ENCODE peak calls at places on chromosomes 7 and 10, in nine cellular contexts. One of them, this sample, is unnamed.

GRCh38 chr7:92567460-92567859 is 22.7 kb downstream of the FAM133B start:
- DNase-seq in stimulated activated CD4-positive, alpha-beta T cell treated with anti-CD3 and anti-CD28 coated beads, Interleukin-4, amount 100 ng/mL, for 24 hours: no peak
- DNase-seq in tibial artery: no peak
- DNase-seq in esophagus muscularis mucosa: no peak
- DNase-seq in iPS-NIHi11: no peak
- DNase-seq in activated naive CD8-positive, alpha-beta T cell treated with anti-CD3 and anti-CD28 coated beads, Interleukin-2, amount 50 U/mL, for 16 hours: no peak
- DNase-seq in AG09309: no peak
- DNase-seq in nephron progenitor cell: no peak
- DNase-seq in ovary: no peak
- DNase-seq in this sample: no peak

GRCh38 chr10:112299456-112299855 is 16.3 kb downstream of the TECTB start:
- DNase-seq in stimulated activated CD4-positive, alpha-beta T cell treated with anti-CD3 and anti-CD28 coated beads, Interleukin-4, amount 100 ng/mL, for 24 hours: no peak
- DNase-seq in tibial artery: no peak
- DNase-seq in esophagus muscularis mucosa: no peak
- DNase-seq in iPS-NIHi11: no peak
- DNase-seq in activated naive CD8-positive, alpha-beta T cell treated with anti-CD3 and anti-CD28 coated beads, Interleukin-2, amount 50 U/mL, for 16 hours: no peak
- DNase-seq in AG09309: no peak
- DNase-seq in nephron progenitor cell: no peak
- DNase-seq in ovary: no peak
- DNase-seq in this sample: no peak

GRCh38 chr7:106365252-106366005 is 80.6 kb upstream of the NAMPT start:
- DNase-seq in stimulated activated CD4-positive, alpha-beta T cell treated with anti-CD3 and anti-CD28 coated beads, Interleukin-4, amount 100 ng/mL, for 24 hours: peak; percentile 28
- DNase-seq in tibial artery: no peak
- DNase-seq in esophagus muscularis mucosa: peak; percentile 68
- DNase-seq in iPS-NIHi11: no peak
- DNase-seq in activated naive CD8-positive, alpha-beta T cell treated with anti-CD3 and anti-CD28 coated beads, Interleukin-2, amount 50 U/mL, for 16 hours: no peak
- DNase-seq in AG09309: no peak
- DNase-seq in nephron progenitor cell: no peak
- DNase-seq in ovary: no peak
- DNase-seq in this sample: no peak

GRCh38 chr7:94338921-94339371 is 55.7 kb upstream of the COL1A2 start:
- DNase-seq in stimulated activated CD4-positive, alpha-beta T cell treated with anti-CD3 and anti-CD28 coated beads, Interleukin-4, amount 100 ng/mL, for 24 hours: no peak
- DNase-seq in tibial artery: no peak
- DNase-seq in esophagus muscularis mucosa: no peak
- DNase-seq in iPS-NIHi11: no peak
- DNase-seq in activated naive CD8-positive, alpha-beta T cell treated with anti-CD3 and anti-CD28 coated beads, Interleukin-2, amount 50 U/mL, for 16 hours: no peak
- DNase-seq in AG09309: peak; percentile 46
- DNase-seq in nephron progenitor cell: no peak
- DNase-seq in ovary: no peak
- DNase-seq in this sample: no peak

GRCh38 chr10:124898493-124898892 is 43.4 kb upstream of the ZRANB1 start:
- DNase-seq in stimulated activated CD4-positive, alpha-beta T cell treated with anti-CD3 and anti-CD28 coated beads, Interleukin-4, amount 100 ng/mL, for 24 hours: no peak
- DNase-seq in tibial artery: peak; percentile 19
- DNase-seq in esophagus muscularis mucosa: no peak
- DNase-seq in iPS-NIHi11: peak; percentile 23
- DNase-seq in activated naive CD8-positive, alpha-beta T cell treated with anti-CD3 and anti-CD28 coated beads, Interleukin-2, amount 50 U/mL, for 16 hours: no peak
- DNase-seq in AG09309: no peak
- DNase-seq in nephron progenitor cell: no peak
- DNase-seq in ovary: no peak
- DNase-seq in this sample: no peak

GRCh38 chr10:119859422-119860258 is 13.0 kb downstream of the MCMBP start:
- DNase-seq in stimulated activated CD4-positive, alpha-beta T cell treated with anti-CD3 and anti-CD28 coated beads, Interleukin-4, amount 100 ng/mL, for 24 hours: no peak
- DNase-seq in tibial artery: no peak
- DNase-seq in esophagus muscularis mucosa: no peak
- DNase-seq in iPS-NIHi11: no peak
- DNase-seq in activated naive CD8-positive, alpha-beta T cell treated with anti-CD3 and anti-CD28 coated beads, Interleukin-2, amount 50 U/mL, for 16 hours: no peak
- DNase-seq in AG09309: no peak
- DNase-seq in nephron progenitor cell: no peak
- DNase-seq in ovary: no peak
- DNase-seq in this sample: no peak

GRCh38 chr10:76732306-76732705 is 905.3 kb downstream of the KCNMA1 start:
- DNase-seq in stimulated activated CD4-positive, alpha-beta T cell treated with anti-CD3 and anti-CD28 coated beads, Interleukin-4, amount 100 ng/mL, for 24 hours: no peak
- DNase-seq in tibial artery: no peak
- DNase-seq in esophagus muscularis mucosa: no peak
- DNase-seq in iPS-NIHi11: no peak
- DNase-seq in activated naive CD8-positive, alpha-beta T cell treated with anti-CD3 and anti-CD28 coated beads, Interleukin-2, amount 50 U/mL, for 16 hours: no peak
- DNase-seq in AG09309: no peak
- DNase-seq in nephron progenitor cell: no peak
- DNase-seq in ovary: no peak
- DNase-seq in this sample: no peak

GRCh38 chr10:184911-185310 is 49.7 kb downstream of the ZMYND11 start:
- DNase-seq in stimulated activated CD4-positive, alpha-beta T cell treated with anti-CD3 and anti-CD28 coated beads, Interleukin-4, amount 100 ng/mL, for 24 hours: no peak
- DNase-seq in tibial artery: no peak
- DNase-seq in esophagus muscularis mucosa: no peak
- DNase-seq in iPS-NIHi11: no peak
- DNase-seq in activated naive CD8-positive, alpha-beta T cell treated with anti-CD3 and anti-CD28 coated beads, Interleukin-2, amount 50 U/mL, for 16 hours: no peak
- DNase-seq in AG09309: no peak
- DNase-seq in nephron progenitor cell: no peak
- DNase-seq in ovary: no peak
- DNase-seq in this sample: no peak

GRCh38 chr10:108167766-108168165 is 1003.3 kb upstream of the SORCS1 start:
- DNase-seq in stimulated activated CD4-positive, alpha-beta T cell treated with anti-CD3 and anti-CD28 coated beads, Interleukin-4, amount 100 ng/mL, for 24 hours: no peak
- DNase-seq in tibial artery: no peak
- DNase-seq in esophagus muscularis mucosa: no peak
- DNase-seq in iPS-NIHi11: no peak
- DNase-seq in activated naive CD8-positive, alpha-beta T cell treated with anti-CD3 and anti-CD28 coated beads, Interleukin-2, amount 50 U/mL, for 16 hours: no peak
- DNase-seq in AG09309: no peak
- DNase-seq in nephron progenitor cell: no peak
- DNase-seq in ovary: no peak
- DNase-seq in this sample: no peak

GRCh38 chr10:12726971-12727831 is 274.3 kb downstream of the CCDC3 start:
- DNase-seq in stimulated activated CD4-positive, alpha-beta T cell treated with anti-CD3 and anti-CD28 coated beads, Interleukin-4, amount 100 ng/mL, for 24 hours: peak; percentile 33
- DNase-seq in tibial artery: no peak
- DNase-seq in esophagus muscularis mucosa: no peak
- DNase-seq in iPS-NIHi11: no peak
- DNase-seq in activated naive CD8-positive, alpha-beta T cell treated with anti-CD3 and anti-CD28 coated beads, Interleukin-2, amount 50 U/mL, for 16 hours: no peak
- DNase-seq in AG09309: no peak
- DNase-seq in nephron progenitor cell: no peak
- DNase-seq in ovary: no peak
- DNase-seq in this sample: no peak

GRCh38 chr7:122311280-122311679 is 6.7 kb upstream of the FEZF1 start:
- DNase-seq in stimulated activated CD4-positive, alpha-beta T cell treated with anti-CD3 and anti-CD28 coated beads, Interleukin-4, amount 100 ng/mL, for 24 hours: no peak
- DNase-seq in tibial artery: no peak
- DNase-seq in esophagus muscularis mucosa: no peak
- DNase-seq in iPS-NIHi11: peak; percentile 34
- DNase-seq in activated naive CD8-positive, alpha-beta T cell treated with anti-CD3 and anti-CD28 coated beads, Interleukin-2, amount 50 U/mL, for 16 hours: no peak
- DNase-seq in AG09309: no peak
- DNase-seq in nephron progenitor cell: peak; percentile 29
- DNase-seq in ovary: no peak
- DNase-seq in this sample: no peak

GRCh38 chr7:33757050-33757449 is 148.3 kb upstream of the BMPER start:
- DNase-seq in stimulated activated CD4-positive, alpha-beta T cell treated with anti-CD3 and anti-CD28 coated beads, Interleukin-4, amount 100 ng/mL, for 24 hours: no peak
- DNase-seq in tibial artery: no peak
- DNase-seq in esophagus muscularis mucosa: no peak
- DNase-seq in iPS-NIHi11: no peak
- DNase-seq in activated naive CD8-positive, alpha-beta T cell treated with anti-CD3 and anti-CD28 coated beads, Interleukin-2, amount 50 U/mL, for 16 hours: no peak
- DNase-seq in AG09309: no peak
- DNase-seq in nephron progenitor cell: no peak
- DNase-seq in ovary: no peak
- DNase-seq in this sample: no peak

GRCh38 chr7:44060948-44061644 is 4.3 kb downstream of the PGAM2 start:
- DNase-seq in stimulated activated CD4-positive, alpha-beta T cell treated with anti-CD3 and anti-CD28 coated beads, Interleukin-4, amount 100 ng/mL, for 24 hours: no peak
- DNase-seq in tibial artery: peak; percentile 47
- DNase-seq in esophagus muscularis mucosa: no peak
- DNase-seq in iPS-NIHi11: no peak
- DNase-seq in activated naive CD8-positive, alpha-beta T cell treated with anti-CD3 and anti-CD28 coated beads, Interleukin-2, amount 50 U/mL, for 16 hours: no peak
- DNase-seq in AG09309: no peak
- DNase-seq in nephron progenitor cell: no peak
- DNase-seq in ovary: peak; percentile 16
- DNase-seq in this sample: no peak

GRCh38 chr10:67760272-67760671 is 64.3 kb upstream of the CTNNA3 start:
- DNase-seq in stimulated activated CD4-positive, alpha-beta T cell treated with anti-CD3 and anti-CD28 coated beads, Interleukin-4, amount 100 ng/mL, for 24 hours: no peak
- DNase-seq in tibial artery: no peak
- DNase-seq in esophagus muscularis mucosa: no peak
- DNase-seq in iPS-NIHi11: no peak
- DNase-seq in activated naive CD8-positive, alpha-beta T cell treated with anti-CD3 and anti-CD28 coated beads, Interleukin-2, amount 50 U/mL, for 16 hours: no peak
- DNase-seq in AG09309: no peak
- DNase-seq in nephron progenitor cell: no peak
- DNase-seq in ovary: no peak
- DNase-seq in this sample: no peak

GRCh38 chr7:134601459-134601858 is 45.2 kb upstream of the BPGM start:
- DNase-seq in stimulated activated CD4-positive, alpha-beta T cell treated with anti-CD3 and anti-CD28 coated beads, Interleukin-4, amount 100 ng/mL, for 24 hours: no peak
- DNase-seq in tibial artery: no peak
- DNase-seq in esophagus muscularis mucosa: no peak
- DNase-seq in iPS-NIHi11: no peak
- DNase-seq in activated naive CD8-positive, alpha-beta T cell treated with anti-CD3 and anti-CD28 coated beads, Interleukin-2, amount 50 U/mL, for 16 hours: no peak
- DNase-seq in AG09309: no peak
- DNase-seq in nephron progenitor cell: peak; percentile 8
- DNase-seq in ovary: no peak
- DNase-seq in this sample: no peak

GRCh38 chr10:1538531-1539061 is 198.7 kb downstream of the ADARB2 start:
- DNase-seq in stimulated activated CD4-positive, alpha-beta T cell treated with anti-CD3 and anti-CD28 coated beads, Interleukin-4, amount 100 ng/mL, for 24 hours: no peak
- DNase-seq in tibial artery: no peak
- DNase-seq in esophagus muscularis mucosa: no peak
- DNase-seq in iPS-NIHi11: no peak
- DNase-seq in activated naive CD8-positive, alpha-beta T cell treated with anti-CD3 and anti-CD28 coated beads, Interleukin-2, amount 50 U/mL, for 16 hours: no peak
- DNase-seq in AG09309: no peak
- DNase-seq in nephron progenitor cell: no peak
- DNase-seq in ovary: no peak
- DNase-seq in this sample: no peak

GRCh38 chr7:93055543-93056107 is 62.2 kb downstream of the SAMD9 start:
- DNase-seq in stimulated activated CD4-positive, alpha-beta T cell treated with anti-CD3 and anti-CD28 coated beads, Interleukin-4, amount 100 ng/mL, for 24 hours: no peak
- DNase-seq in tibial artery: no peak
- DNase-seq in esophagus muscularis mucosa: no peak
- DNase-seq in iPS-NIHi11: peak; percentile 57
- DNase-seq in activated naive CD8-positive, alpha-beta T cell treated with anti-CD3 and anti-CD28 coated beads, Interleukin-2, amount 50 U/mL, for 16 hours: no peak
- DNase-seq in AG09309: no peak
- DNase-seq in nephron progenitor cell: no peak
- DNase-seq in ovary: no peak
- DNase-seq in this sample: no peak

GRCh38 chr10:71392292-71392691 is 4.4 kb upstream of the CDH23 start:
- DNase-seq in stimulated activated CD4-positive, alpha-beta T cell treated with anti-CD3 and anti-CD28 coated beads, Interleukin-4, amount 100 ng/mL, for 24 hours: no peak
- DNase-seq in tibial artery: no peak
- DNase-seq in esophagus muscularis mucosa: no peak
- DNase-seq in iPS-NIHi11: no peak
- DNase-seq in activated naive CD8-positive, alpha-beta T cell treated with anti-CD3 and anti-CD28 coated beads, Interleukin-2, amount 50 U/mL, for 16 hours: no peak
- DNase-seq in AG09309: no peak
- DNase-seq in nephron progenitor cell: no peak
- DNase-seq in ovary: no peak
- DNase-seq in this sample: no peak

GRCh38 chr10:98790817-98791216 is 344.1 kb upstream of the HPS1 start:
- DNase-seq in stimulated activated CD4-positive, alpha-beta T cell treated with anti-CD3 and anti-CD28 coated beads, Interleukin-4, amount 100 ng/mL, for 24 hours: no peak
- DNase-seq in tibial artery: no peak
- DNase-seq in esophagus muscularis mucosa: no peak
- DNase-seq in iPS-NIHi11: peak; percentile 29
- DNase-seq in activated naive CD8-positive, alpha-beta T cell treated with anti-CD3 and anti-CD28 coated beads, Interleukin-2, amount 50 U/mL, for 16 hours: no peak
- DNase-seq in AG09309: no peak
- DNase-seq in nephron progenitor cell: no peak
- DNase-seq in ovary: no peak
- DNase-seq in this sample: no peak

GRCh38 chr10:88428442-88428841 is 154.7 kb downstream of the RNLS start:
- DNase-seq in stimulated activated CD4-positive, alpha-beta T cell treated with anti-CD3 and anti-CD28 coated beads, Interleukin-4, amount 100 ng/mL, for 24 hours: no peak
- DNase-seq in tibial artery: no peak
- DNase-seq in esophagus muscularis mucosa: no peak
- DNase-seq in iPS-NIHi11: no peak
- DNase-seq in activated naive CD8-positive, alpha-beta T cell treated with anti-CD3 and anti-CD28 coated beads, Interleukin-2, amount 50 U/mL, for 16 hours: no peak
- DNase-seq in AG09309: no peak
- DNase-seq in nephron progenitor cell: no peak
- DNase-seq in ovary: no peak
- DNase-seq in this sample: no peak

This sample was measured in activated CD4-positive, alpha-beta T cell treated with anti-CD3 and anti-CD28 coated beads, Interleukin-2, amount 50 U/mL, for 24 hours.